ENCODE peak calls at places on chromosome 3, in eight cellular contexts. I, X, E, J, C, Q, R and B are unnamed samples.

GRCh38 chr3:189588818-189589569 is 42.2 kb upstream of the TP63 start:
- DNase-seq in I (no peak), X (no peak), E (no peak), J (no peak), C (no peak), Q (no peak), R (no peak), B (no peak)

GRCh38 chr3:61177450-61177849 is 73.8 kb downstream of the FHIT start:
- DNase-seq in I (no peak), X (no peak), E (no peak), J (no peak), C (no peak), Q (no peak), R (no peak), B (no peak)

GRCh38 chr3:185928532-185928931 is 9.3 kb downstream of the TRA2B start:
- DNase-seq in I (no peak), X (no peak), E (no peak), J (no peak), C (no peak), Q (no peak), R (no peak), B (no peak)

GRCh38 chr3:157405457-157405856 is 31.2 kb upstream of the PTX3 start:
- DNase-seq in I (peak), X (no peak), E (no peak), J (no peak), C (peak), Q (no peak), R (no peak), B (no peak)

GRCh38 chr3:115239717-115240116 is 92.6 kb upstream of the ZBTB20 start:
- DNase-seq in I (peak), X (peak), E (peak), J (no peak), C (peak), Q (peak), R (no peak), B (no peak)

GRCh38 chr3:61250784-61251173 is 473 bp downstream of the FHIT start:
- DNase-seq in I (peak), X (peak), E (no peak), J (peak), C (peak), Q (peak), R (no peak), B (no peak)

GRCh38 chr3:172012775-172013174 is 26.6 kb upstream of the FNDC3B start:
- DNase-seq in I (no peak), X (no peak), E (no peak), J (no peak), C (no peak), Q (no peak), R (no peak), B (no peak)

GRCh38 chr3:4814302-4814903 is 164.8 kb upstream of the BHLHE40 start:
- DNase-seq in I (peak), X (peak), E (no peak), J (no peak), C (peak), Q (no peak), R (no peak), B (no peak)

GRCh38 chr3:71310595-71311319 is 272.8 kb downstream of the FOXP1 start:
- DNase-seq in I (peak), X (no peak), E (no peak), J (no peak), C (peak), Q (peak), R (no peak), B (no peak)

GRCh38 chr3:45329779-45330305 is 58.5 kb upstream of the LARS2 start:
- DNase-seq in I (no peak), X (no peak), E (no peak), J (no peak), C (no peak), Q (no peak), R (no peak), B (no peak)

GRCh38 chr3:8371955-8372600 is 129.5 kb upstream of the LMCD1 start:
- DNase-seq in I (no peak), X (no peak), E (no peak), J (no peak), C (peak), Q (no peak), R (no peak), B (no peak)

GRCh38 chr3:178518660-178519396 is 17.4 kb upstream of the KCNMB2 start:
- DNase-seq in I (no peak), X (peak), E (no peak), J (no peak), C (no peak), Q (no peak), R (no peak), B (no peak)

GRCh38 chr3:141797167-141797773 is 34.1 kb downstream of the GRK7 start:
- DNase-seq in I (peak), X (no peak), E (peak), J (peak), C (peak), Q (no peak), R (peak), B (no peak)

GRCh38 chr3:126126292-126126691 is 42.4 kb upstream of the SLC41A3 start:
- DNase-seq in I (no peak), X (no peak), E (no peak), J (no peak), C (no peak), Q (no peak), R (no peak), B (no peak)